ENCODE peak calls at places on chromosomes 2 and 18, in ten cellular contexts. One of them, this sample, is unnamed.

GRCh38 chr2:46135230-46135555 is 162.0 kb upstream of the EPAS1 start:
- DNase-seq in NB4: no peak
- DNase-seq in stomach: no peak
- DNase-seq in tibial nerve: no peak
- DNase-seq in neural progenitor cell: no peak
- DNase-seq in SK-N-SH: no peak
- DNase-seq in left ventricle myocardium inferior: no peak
- DNase-seq in Peyer's patch: no peak
- DNase-seq in OCI-LY7: no peak
- DNase-seq in endothelial cell: no peak
- DNase-seq in this sample: peak; percentile 29

GRCh38 chr2:170500770-170501169 is 214.4 kb upstream of the SP5 start:
- DNase-seq in endothelial cell: no peak
- DNase-seq in NB4: no peak
- DNase-seq in tibial nerve: peak; percentile 49
- DNase-seq in stomach: no peak
- DNase-seq in Peyer's patch: no peak
- DNase-seq in left ventricle myocardium inferior: no peak
- DNase-seq in neural progenitor cell: no peak
- DNase-seq in OCI-LY7: no peak
- DNase-seq in SK-N-SH: no peak
- DNase-seq in this sample: no peak

GRCh38 chr2:120313695-120314615 is 32.0 kb upstream of the INHBB start:
- DNase-seq in endothelial cell: no peak
- DNase-seq in OCI-LY7: no peak
- DNase-seq in NB4: no peak
- DNase-seq in left ventricle myocardium inferior: no peak
- DNase-seq in Peyer's patch: no peak
- DNase-seq in neural progenitor cell: no peak
- DNase-seq in SK-N-SH: no peak
- DNase-seq in tibial nerve: no peak
- DNase-seq in stomach: no peak
- DNase-seq in this sample: peak; percentile 52

GRCh38 chr2:203949228-203949627 is 12.7 kb downstream of the ICOS start:
- DNase-seq in stomach: no peak
- DNase-seq in endothelial cell: no peak
- DNase-seq in tibial nerve: no peak
- DNase-seq in NB4: no peak
- DNase-seq in neural progenitor cell: no peak
- DNase-seq in Peyer's patch: no peak
- DNase-seq in OCI-LY7: no peak
- DNase-seq in left ventricle myocardium inferior: no peak
- DNase-seq in SK-N-SH: no peak
- DNase-seq in this sample: no peak

GRCh38 chr2:58070765-58071164 is 24.2 kb downstream of the VRK2 start:
- DNase-seq in NB4: no peak
- DNase-seq in left ventricle myocardium inferior: no peak
- DNase-seq in neural progenitor cell: no peak
- DNase-seq in endothelial cell: no peak
- DNase-seq in OCI-LY7: no peak
- DNase-seq in Peyer's patch: no peak
- DNase-seq in tibial nerve: no peak
- DNase-seq in stomach: no peak
- DNase-seq in SK-N-SH: no peak
- DNase-seq in this sample: no peak

GRCh38 chr2:27322301-27322765 is 564 bp downstream of the MPV17 start:
- DNase-seq in neural progenitor cell: no peak
- DNase-seq in OCI-LY7: peak; percentile 48
- DNase-seq in Peyer's patch: no peak
- DNase-seq in SK-N-SH: peak; percentile 49
- DNase-seq in stomach: no peak
- DNase-seq in NB4: peak; percentile 62
- DNase-seq in left ventricle myocardium inferior: no peak
- DNase-seq in tibial nerve: no peak
- DNase-seq in endothelial cell: no peak
- DNase-seq in this sample: peak; percentile 29

GRCh38 chr18:30991397-30991796 is 51.1 kb downstream of the DSC3 start:
- DNase-seq in left ventricle myocardium inferior: no peak
- DNase-seq in neural progenitor cell: no peak
- DNase-seq in NB4: no peak
- DNase-seq in stomach: no peak
- DNase-seq in OCI-LY7: no peak
- DNase-seq in SK-N-SH: no peak
- DNase-seq in endothelial cell: no peak
- DNase-seq in Peyer's patch: no peak
- DNase-seq in tibial nerve: no peak
- DNase-seq in this sample: no peak

GRCh38 chr2:60560734-60561649 is 7.5 kb upstream of the BCL11A start:
- DNase-seq in NB4: peak; percentile 68
- DNase-seq in OCI-LY7: peak; percentile 68
- DNase-seq in Peyer's patch: no peak
- DNase-seq in left ventricle myocardium inferior: no peak
- DNase-seq in neural progenitor cell: peak; percentile 56
- DNase-seq in endothelial cell: no peak
- DNase-seq in SK-N-SH: no peak
- DNase-seq in stomach: no peak
- DNase-seq in tibial nerve: no peak
- DNase-seq in this sample: peak; percentile 33

GRCh38 chr18:23053756-23054457 is 81.4 kb upstream of the CABLES1 start:
- DNase-seq in OCI-LY7: no peak
- DNase-seq in Peyer's patch: no peak
- DNase-seq in stomach: peak; percentile 27
- DNase-seq in NB4: peak; percentile 24
- DNase-seq in left ventricle myocardium inferior: no peak
- DNase-seq in tibial nerve: no peak
- DNase-seq in neural progenitor cell: peak; percentile 78
- DNase-seq in endothelial cell: peak; percentile 67
- DNase-seq in SK-N-SH: peak; percentile 75
- DNase-seq in this sample: peak; percentile 74

GRCh38 chr2:119214453-119214852 is 9.2 kb upstream of the STEAP3 start:
- DNase-seq in stomach: no peak
- DNase-seq in endothelial cell: no peak
- DNase-seq in left ventricle myocardium inferior: no peak
- DNase-seq in neural progenitor cell: no peak
- DNase-seq in SK-N-SH: no peak
- DNase-seq in tibial nerve: no peak
- DNase-seq in OCI-LY7: no peak
- DNase-seq in Peyer's patch: no peak
- DNase-seq in NB4: no peak
- DNase-seq in this sample: no peak

GRCh38 chr18:60671022-60671421 is 298.4 kb upstream of the MC4R start:
- DNase-seq in OCI-LY7: no peak
- DNase-seq in stomach: no peak
- DNase-seq in tibial nerve: no peak
- DNase-seq in Peyer's patch: no peak
- DNase-seq in neural progenitor cell: no peak
- DNase-seq in SK-N-SH: no peak
- DNase-seq in left ventricle myocardium inferior: no peak
- DNase-seq in endothelial cell: no peak
- DNase-seq in NB4: no peak
- DNase-seq in this sample: no peak

GRCh38 chr18:60663060-60663989 is 290.8 kb upstream of the MC4R start:
- DNase-seq in stomach: no peak
- DNase-seq in NB4: no peak
- DNase-seq in left ventricle myocardium inferior: no peak
- DNase-seq in endothelial cell: no peak
- DNase-seq in neural progenitor cell: no peak
- DNase-seq in SK-N-SH: no peak
- DNase-seq in tibial nerve: no peak
- DNase-seq in Peyer's patch: no peak
- DNase-seq in OCI-LY7: no peak
- DNase-seq in this sample: no peak

GRCh38 chr18:60668583-60668982 is 296.0 kb upstream of the MC4R start:
- DNase-seq in NB4: peak; percentile 1
- DNase-seq in endothelial cell: no peak
- DNase-seq in left ventricle myocardium inferior: no peak
- DNase-seq in OCI-LY7: no peak
- DNase-seq in neural progenitor cell: no peak
- DNase-seq in SK-N-SH: no peak
- DNase-seq in tibial nerve: no peak
- DNase-seq in stomach: no peak
- DNase-seq in Peyer's patch: no peak
- DNase-seq in this sample: no peak

GRCh38 chr18:60664736-60665135 is 292.2 kb upstream of the MC4R start:
- DNase-seq in NB4: no peak
- DNase-seq in Peyer's patch: no peak
- DNase-seq in stomach: no peak
- DNase-seq in OCI-LY7: no peak
- DNase-seq in endothelial cell: no peak
- DNase-seq in tibial nerve: no peak
- DNase-seq in neural progenitor cell: no peak
- DNase-seq in left ventricle myocardium inferior: no peak
- DNase-seq in SK-N-SH: no peak
- DNase-seq in this sample: no peak

GRCh38 chr18:60667016-60667415 is 294.4 kb upstream of the MC4R start:
- DNase-seq in stomach: no peak
- DNase-seq in SK-N-SH: no peak
- DNase-seq in Peyer's patch: no peak
- DNase-seq in NB4: no peak
- DNase-seq in endothelial cell: no peak
- DNase-seq in OCI-LY7: no peak
- DNase-seq in tibial nerve: no peak
- DNase-seq in left ventricle myocardium inferior: no peak
- DNase-seq in neural progenitor cell: no peak
- DNase-seq in this sample: no peak
- TF ChIP-seq CTCF in stomach: no peak
- TF ChIP-seq CTCF in SK-N-SH: no peak
- TF ChIP-seq CTCF in Peyer's patch: no peak
- TF ChIP-seq CTCF in NB4: no peak
- TF ChIP-seq CTCF in endothelial cell: no peak
- TF ChIP-seq CTCF in OCI-LY7: no peak
- TF ChIP-seq CTCF in tibial nerve: no peak
- TF ChIP-seq CTCF in left ventricle myocardium inferior: no peak
- TF ChIP-seq CTCF in neural progenitor cell: no peak
- TF ChIP-seq CTCF in this sample: no peak

DNA sequence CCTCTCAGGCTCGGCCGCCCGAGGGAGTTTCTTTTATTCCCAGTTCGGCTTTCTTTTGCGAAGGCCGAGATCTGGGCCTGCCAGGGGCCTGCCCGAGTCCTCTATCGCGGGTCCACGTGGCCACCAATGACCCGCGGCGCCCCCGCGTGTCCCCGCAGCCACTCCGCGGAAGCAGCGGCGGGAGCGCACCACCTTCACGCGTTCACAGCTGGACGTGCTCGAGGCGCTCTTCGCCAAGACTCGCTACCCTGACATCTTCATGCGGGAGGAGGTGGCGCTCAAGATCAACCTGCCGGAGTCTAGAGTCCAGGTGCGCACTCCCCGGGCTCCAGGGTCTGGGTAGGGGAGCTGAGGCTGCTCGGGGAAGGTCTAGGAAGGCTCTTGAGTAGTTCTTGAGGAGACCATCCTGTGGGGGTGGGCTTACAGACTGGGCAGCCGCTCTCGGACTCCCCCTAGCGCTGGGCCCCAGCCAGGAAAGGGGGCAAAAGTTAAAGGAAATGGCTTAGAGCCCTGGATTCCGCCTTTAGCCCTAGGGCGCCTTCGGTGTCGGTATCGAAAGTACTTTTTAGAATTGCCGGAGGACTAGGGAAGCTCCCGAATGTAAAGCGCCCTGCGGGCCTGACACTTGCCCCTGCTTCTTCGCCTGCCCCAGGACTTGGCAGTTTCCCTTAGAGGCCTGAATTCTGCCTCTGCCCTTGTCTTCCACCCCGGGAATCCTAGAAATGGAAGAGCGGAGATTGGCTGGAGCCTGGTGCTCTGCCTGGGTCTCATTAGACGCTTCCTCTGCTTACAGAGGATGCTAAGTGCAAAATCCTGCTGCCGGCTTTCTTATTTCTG is 3.5 kb downstream of the OTX1 start:
- DNase-seq in SK-N-SH: peak; percentile 63
- DNase-seq in tibial nerve: no peak
- DNase-seq in OCI-LY7: peak; percentile 8
- DNase-seq in stomach: no peak
- DNase-seq in endothelial cell: peak; percentile 65
- DNase-seq in neural progenitor cell: peak; percentile 78
- DNase-seq in left ventricle myocardium inferior: no peak
- DNase-seq in NB4: no peak
- DNase-seq in Peyer's patch: peak; percentile 65
- DNase-seq in this sample: peak; percentile 10
- TF ChIP-seq CTCF in SK-N-SH: peak; percentile 40
- TF ChIP-seq CTCF in tibial nerve: no peak
- TF ChIP-seq CTCF in OCI-LY7: peak; percentile 72
- TF ChIP-seq CTCF in stomach: no peak
- TF ChIP-seq CTCF in endothelial cell: peak; percentile 65
- TF ChIP-seq CTCF in neural progenitor cell: peak; percentile 77
- TF ChIP-seq CTCF in left ventricle myocardium inferior: no peak
- TF ChIP-seq CTCF in NB4: no peak
- TF ChIP-seq CTCF in Peyer's patch: peak; percentile 6
- TF ChIP-seq CTCF in this sample: no peak

GRCh38 chr2:64324746-64325410 is 129.1 kb upstream of the LGALSL start:
- DNase-seq in left ventricle myocardium inferior: no peak
- DNase-seq in endothelial cell: no peak
- DNase-seq in Peyer's patch: no peak
- DNase-seq in neural progenitor cell: no peak
- DNase-seq in SK-N-SH: no peak
- DNase-seq in OCI-LY7: no peak
- DNase-seq in NB4: no peak
- DNase-seq in tibial nerve: no peak
- DNase-seq in stomach: no peak
- DNase-seq in this sample: peak; percentile 69

GRCh38 chr2:64325477-64325851 is 128.5 kb upstream of the LGALSL start:
- DNase-seq in Peyer's patch: no peak
- DNase-seq in endothelial cell: no peak
- DNase-seq in neural progenitor cell: no peak
- DNase-seq in tibial nerve: no peak
- DNase-seq in stomach: no peak
- DNase-seq in left ventricle myocardium inferior: no peak
- DNase-seq in NB4: no peak
- DNase-seq in OCI-LY7: no peak
- DNase-seq in SK-N-SH: no peak
- DNase-seq in this sample: no peak

GRCh38 chr2:64326578-64327050 is 127.3 kb upstream of the LGALSL start:
- DNase-seq in NB4: no peak
- DNase-seq in left ventricle myocardium inferior: no peak
- DNase-seq in Peyer's patch: no peak
- DNase-seq in OCI-LY7: no peak
- DNase-seq in tibial nerve: no peak
- DNase-seq in SK-N-SH: no peak
- DNase-seq in stomach: no peak
- DNase-seq in endothelial cell: no peak
- DNase-seq in neural progenitor cell: no peak
- DNase-seq in this sample: peak; percentile 4

GRCh38 chr2:64327129-64327509 is 126.8 kb upstream of the LGALSL start:
- DNase-seq in NB4: no peak
- DNase-seq in tibial nerve: no peak
- DNase-seq in stomach: no peak
- DNase-seq in OCI-LY7: no peak
- DNase-seq in left ventricle myocardium inferior: no peak
- DNase-seq in SK-N-SH: no peak
- DNase-seq in Peyer's patch: no peak
- DNase-seq in neural progenitor cell: no peak
- DNase-seq in endothelial cell: no peak
- DNase-seq in this sample: no peak

GRCh38 chr2:64325852-64326577 is 127.9 kb upstream of the LGALSL start:
- DNase-seq in left ventricle myocardium inferior: no peak
- DNase-seq in OCI-LY7: peak; percentile 70
- DNase-seq in Peyer's patch: peak; percentile 57
- DNase-seq in stomach: no peak
- DNase-seq in SK-N-SH: no peak
- DNase-seq in endothelial cell: no peak
- DNase-seq in NB4: no peak
- DNase-seq in tibial nerve: no peak
- DNase-seq in neural progenitor cell: no peak
- DNase-seq in this sample: peak; percentile 7
- TF ChIP-seq CTCF in left ventricle myocardium inferior: no peak
- TF ChIP-seq CTCF in OCI-LY7: no peak
- TF ChIP-seq CTCF in Peyer's patch: no peak
- TF ChIP-seq CTCF in stomach: no peak
- TF ChIP-seq CTCF in SK-N-SH: no peak
- TF ChIP-seq CTCF in endothelial cell: no peak
- TF ChIP-seq CTCF in NB4: no peak
- TF ChIP-seq CTCF in tibial nerve: no peak
- TF ChIP-seq CTCF in neural progenitor cell: no peak
- TF ChIP-seq CTCF in this sample: no peak

GRCh38 chr2:237191693-237192076 is 106.0 kb downstream of the COPS8 start:
- DNase-seq in stomach: no peak
- DNase-seq in endothelial cell: no peak
- DNase-seq in tibial nerve: no peak
- DNase-seq in OCI-LY7: no peak
- DNase-seq in Peyer's patch: no peak
- DNase-seq in SK-N-SH: no peak
- DNase-seq in NB4: no peak
- DNase-seq in left ventricle myocardium inferior: no peak
- DNase-seq in neural progenitor cell: no peak
- DNase-seq in this sample: no peak
- TF ChIP-seq CTCF in stomach: no peak
- TF ChIP-seq CTCF in endothelial cell: no peak
- TF ChIP-seq CTCF in tibial nerve: no peak
- TF ChIP-seq CTCF in OCI-LY7: no peak
- TF ChIP-seq CTCF in Peyer's patch: no peak
- TF ChIP-seq CTCF in SK-N-SH: no peak
- TF ChIP-seq CTCF in NB4: no peak
- TF ChIP-seq CTCF in left ventricle myocardium inferior: no peak
- TF ChIP-seq CTCF in neural progenitor cell: no peak
- TF ChIP-seq CTCF in this sample: no peak

This sample was measured in WERI-Rb-1.